ENCODE peak calls at places on chromosomes 12 and 14, in nine cellular contexts. S is adipocyte, T is SK-N-SH, Q is amniotic stem cell, F is aorta, I is RPMI8226, P is Right ventricle myocardium superior, D is NCI-H2081, L is tibial artery. A is an unnamed sample.

GRCh38 chr12:74685385-74685784 is 147.8 kb downstream of the ATXN7L3B start:
- DNase-seq in S (no peak), T (no peak), Q (no peak), F (no peak), I (no peak), P (no peak), D (no peak), L (no peak), A (no peak)

GRCh38 chr14:101665478-101666078 is 95.9 kb upstream of the PPP2R5C start:
- DNase-seq in S (peak), T (peak), Q (no peak), F (no peak), I (peak), P (no peak), D (peak), L (no peak), A (peak)

GRCh38 chr12:100661300-100661951 is 87.9 kb downstream of the GAS2L3 start:
- DNase-seq in S (peak), T (no peak), Q (no peak), F (no peak), I (no peak), P (no peak), D (no peak), L (no peak), A (no peak)

GRCh38 chr12:39780527-39781446 is 161.2 kb upstream of the ABCD2 start:
- DNase-seq in S (peak), T (no peak), Q (no peak), F (no peak), I (no peak), P (no peak), D (peak), L (no peak), A (no peak)

GRCh38 chr14:103259801-103260628 is 74.0 kb upstream of the EIF5 start:
- DNase-seq in S (no peak), T (peak), Q (no peak), F (peak), I (no peak), P (no peak), D (no peak), L (no peak), A (peak)

GRCh38 chr12:31496257-31496656 is 94.7 kb downstream of the DENND5B start:
- DNase-seq in S (peak), T (peak), Q (no peak), F (no peak), I (no peak), P (no peak), D (no peak), L (no peak), A (no peak)

GRCh38 chr14:99980299-99980698 is 84.9 kb upstream of the EVL start:
- DNase-seq in S (no peak), T (no peak), Q (no peak), F (no peak), I (no peak), P (no peak), D (no peak), L (no peak), A (no peak)

GRCh38 chr14:67882973-67883372 is 63.4 kb downstream of the RAD51B start:
- DNase-seq in S (no peak), T (no peak), Q (no peak), F (no peak), I (no peak), P (no peak), D (no peak), L (no peak), A (no peak)